ENCODE peak calls at places on chromosomes 16 and 17, in four cellular contexts. One of them, this sample, is unnamed.
A peak's percentile ranks its signal among the peaks of the same experiment; 100 is the strongest.

GRCh38 chr16:27428035-27428785 is 26.2 kb downstream of the IL21R start:
- DNase-seq in pancreas: no peak
- DNase-seq in CD8-positive, alpha-beta T cell: peak; percentile 7
- DNase-seq in upper lobe of right lung: peak; percentile 35
- DNase-seq in this sample: no peak

GRCh38 chr17:63498621-63499195 is 21.8 kb downstream of the ACE start:
- DNase-seq in pancreas: no peak
- DNase-seq in CD8-positive, alpha-beta T cell: no peak
- DNase-seq in upper lobe of right lung: no peak
- DNase-seq in this sample: no peak

GRCh38 chr16:85307552-85308364 is 195.5 kb upstream of the CIBAR2 start:
- DNase-seq in pancreas: no peak
- DNase-seq in CD8-positive, alpha-beta T cell: no peak
- DNase-seq in upper lobe of right lung: no peak
- DNase-seq in this sample: no peak

GRCh38 chr16:56428087-56428486 is 2.7 kb upstream of the AMFR start:
- DNase-seq in pancreas: no peak
- DNase-seq in CD8-positive, alpha-beta T cell: no peak
- DNase-seq in upper lobe of right lung: no peak
- DNase-seq in this sample: no peak

GRCh38 chr16:85508388-85508787 is 104.7 kb upstream of the GSE1 start:
- DNase-seq in pancreas: no peak
- DNase-seq in CD8-positive, alpha-beta T cell: no peak
- DNase-seq in upper lobe of right lung: no peak
- DNase-seq in this sample: no peak

GRCh38 chr16:56294599-56294998 is 103.3 kb downstream of the GNAO1 start:
- DNase-seq in pancreas: no peak
- DNase-seq in CD8-positive, alpha-beta T cell: no peak
- DNase-seq in upper lobe of right lung: no peak
- DNase-seq in this sample: no peak

GRCh38 chr16:27366687-27367462 is 35.1 kb upstream of the IL21R start:
- DNase-seq in pancreas: peak; percentile 18
- DNase-seq in CD8-positive, alpha-beta T cell: no peak
- DNase-seq in upper lobe of right lung: peak; percentile 65
- DNase-seq in this sample: no peak

GRCh38 chr16:89565506-89566372 is 5.3 kb downstream of the RPL13 start:
- DNase-seq in pancreas: peak; percentile 76
- DNase-seq in CD8-positive, alpha-beta T cell: peak; percentile 47
- DNase-seq in upper lobe of right lung: peak; percentile 85
- DNase-seq in this sample: peak; percentile 56

GRCh38 chr17:80395402-80396151 is 19.4 kb upstream of the ENDOV start:
- DNase-seq in pancreas: no peak
- DNase-seq in CD8-positive, alpha-beta T cell: no peak
- DNase-seq in upper lobe of right lung: no peak
- DNase-seq in this sample: no peak

GRCh38 chr17:65987988-65988387 is 203.9 kb downstream of the CEP112 start:
- DNase-seq in pancreas: peak; percentile 26
- DNase-seq in CD8-positive, alpha-beta T cell: no peak
- DNase-seq in upper lobe of right lung: no peak
- DNase-seq in this sample: peak; percentile 61

GRCh38 chr16:67372664-67373063 is 20.6 kb downstream of the TPPP3 start:
- DNase-seq in pancreas: no peak
- DNase-seq in CD8-positive, alpha-beta T cell: no peak
- DNase-seq in upper lobe of right lung: no peak
- DNase-seq in this sample: no peak

GRCh38 chr17:78144146-78144719 is 2.0 kb upstream of the C17orf99 start:
- DNase-seq in pancreas: peak; percentile 86
- DNase-seq in CD8-positive, alpha-beta T cell: no peak
- DNase-seq in upper lobe of right lung: peak; percentile 91
- DNase-seq in this sample: peak; percentile 63

GRCh38 chr17:44333371-44333770 is 8.7 kb upstream of the SLC25A39 start:
- DNase-seq in pancreas: peak; percentile 6
- DNase-seq in CD8-positive, alpha-beta T cell: no peak
- DNase-seq in upper lobe of right lung: peak; percentile 76
- DNase-seq in this sample: no peak

GRCh38 chr17:76124582-76125390 is 16.3 kb downstream of the FOXJ1 start:
- DNase-seq in pancreas: no peak
- DNase-seq in CD8-positive, alpha-beta T cell: no peak
- DNase-seq in upper lobe of right lung: no peak
- DNase-seq in this sample: no peak

GRCh38 chr17:68694791-68695485 is 93.8 kb upstream of the FAM20A start:
- DNase-seq in pancreas: no peak
- DNase-seq in CD8-positive, alpha-beta T cell: no peak
- DNase-seq in upper lobe of right lung: no peak
- DNase-seq in this sample: no peak

GRCh38 chr17:72659811-72660210 is 432.7 kb downstream of the SLC39A11 start:
- DNase-seq in pancreas: no peak
- DNase-seq in CD8-positive, alpha-beta T cell: no peak
- DNase-seq in upper lobe of right lung: no peak
- DNase-seq in this sample: no peak

GRCh38 chr16:49338867-49339266 is 34.7 kb upstream of the C16orf78 start:
- DNase-seq in pancreas: no peak
- DNase-seq in CD8-positive, alpha-beta T cell: no peak
- DNase-seq in upper lobe of right lung: no peak
- DNase-seq in this sample: no peak

GRCh38 chr17:27415090-27415795 is 41.0 kb upstream of the KSR1 start:
- DNase-seq in pancreas: no peak
- DNase-seq in CD8-positive, alpha-beta T cell: no peak
- DNase-seq in upper lobe of right lung: no peak
- DNase-seq in this sample: peak; percentile 64

GRCh38 chr17:31743767-31744166 is 115.3 kb downstream of the COPRS start:
- DNase-seq in pancreas: no peak
- DNase-seq in CD8-positive, alpha-beta T cell: no peak
- DNase-seq in upper lobe of right lung: no peak
- DNase-seq in this sample: no peak

GRCh38 chr16:89921699-89922476 is 1.3 kb upstream of the TUBB3 start:
- DNase-seq in pancreas: peak; percentile 51
- DNase-seq in CD8-positive, alpha-beta T cell: no peak
- DNase-seq in upper lobe of right lung: peak; percentile 80
- DNase-seq in this sample: no peak

GRCh38 chr17:76051071-76051467 is 21.2 kb downstream of the SRP68 start:
- DNase-seq in pancreas: no peak
- DNase-seq in CD8-positive, alpha-beta T cell: no peak
- DNase-seq in upper lobe of right lung: no peak
- DNase-seq in this sample: peak; percentile 74

GRCh38 chr17:72884066-72884465 is 208.4 kb downstream of the SLC39A11 start:
- DNase-seq in pancreas: no peak
- DNase-seq in CD8-positive, alpha-beta T cell: no peak
- DNase-seq in upper lobe of right lung: peak; percentile 16
- DNase-seq in this sample: no peak

GRCh38 chr17:80969674-80970043 is 22.0 kb upstream of the CHMP6 start:
- DNase-seq in pancreas: no peak
- DNase-seq in CD8-positive, alpha-beta T cell: no peak
- DNase-seq in upper lobe of right lung: no peak
- DNase-seq in this sample: no peak

GRCh38 chr17:77444653-77445029 is 303.9 kb downstream of the SEC14L1 start:
- DNase-seq in pancreas: no peak
- DNase-seq in CD8-positive, alpha-beta T cell: no peak
- DNase-seq in upper lobe of right lung: no peak
- DNase-seq in this sample: no peak

GRCh38 chr17:82236142-82236971 is 7.5 kb downstream of the SLC16A3 start:
- DNase-seq in pancreas: peak; percentile 77
- DNase-seq in CD8-positive, alpha-beta T cell: peak; percentile 74
- DNase-seq in upper lobe of right lung: peak; percentile 85
- DNase-seq in this sample: no peak

GRCh38 chr17:19796457-19796856 is 48.4 kb upstream of the ALDH3A1 start:
- DNase-seq in pancreas: no peak
- DNase-seq in CD8-positive, alpha-beta T cell: no peak
- DNase-seq in upper lobe of right lung: no peak
- DNase-seq in this sample: no peak

GRCh38 chr16:46842192-46842895 is 11.4 kb upstream of the C16orf87 start:
- DNase-seq in pancreas: no peak
- DNase-seq in CD8-positive, alpha-beta T cell: no peak
- DNase-seq in upper lobe of right lung: no peak
- DNase-seq in this sample: no peak

GRCh38 chr17:79048826-79049755 is 25.1 kb downstream of the C1QTNF1 start:
- DNase-seq in pancreas: no peak
- DNase-seq in CD8-positive, alpha-beta T cell: no peak
- DNase-seq in upper lobe of right lung: peak; percentile 56
- DNase-seq in this sample: no peak

GRCh38 chr16:50697881-50698767 is 4.7 kb downstream of the NOD2 start:
- DNase-seq in pancreas: no peak
- DNase-seq in CD8-positive, alpha-beta T cell: no peak
- DNase-seq in upper lobe of right lung: no peak
- DNase-seq in this sample: no peak

GRCh38 chr17:65600518-65600917 is 39.1 kb upstream of the AXIN2 start:
- DNase-seq in pancreas: no peak
- DNase-seq in CD8-positive, alpha-beta T cell: no peak
- DNase-seq in upper lobe of right lung: no peak
- DNase-seq in this sample: no peak

GRCh38 chr16:22232277-22233049 is 26.4 kb downstream of the EEF2K start:
- DNase-seq in pancreas: peak; percentile 85
- DNase-seq in CD8-positive, alpha-beta T cell: no peak
- DNase-seq in upper lobe of right lung: peak; percentile 77
- DNase-seq in this sample: peak; percentile 98

GRCh38 chr17:81349397-81350319 is 45.6 kb upstream of the BAHCC1 start:
- DNase-seq in pancreas: peak; percentile 34
- DNase-seq in CD8-positive, alpha-beta T cell: no peak
- DNase-seq in upper lobe of right lung: no peak
- DNase-seq in this sample: no peak

GRCh38 chr16:82033683-82034300 is 1.3 kb upstream of the HSD17B2 start:
- DNase-seq in pancreas: no peak
- DNase-seq in CD8-positive, alpha-beta T cell: no peak
- DNase-seq in upper lobe of right lung: no peak
- DNase-seq in this sample: no peak

GRCh38 chr17:15944720-15945492 is at the start of gene ADORA2B:
- DNase-seq in pancreas: peak; percentile 70
- DNase-seq in CD8-positive, alpha-beta T cell: peak; percentile 31
- DNase-seq in upper lobe of right lung: peak; percentile 89
- DNase-seq in this sample: no peak

GRCh38 chr17:34721326-34721725 is 141.9 kb downstream of the TMEM132E start:
- DNase-seq in pancreas: peak; percentile 35
- DNase-seq in CD8-positive, alpha-beta T cell: no peak
- DNase-seq in upper lobe of right lung: no peak
- DNase-seq in this sample: no peak

GRCh38 chr16:3609895-3610697 is 1.3 kb downstream of the SLX4 start:
- DNase-seq in pancreas: no peak
- DNase-seq in CD8-positive, alpha-beta T cell: no peak
- DNase-seq in upper lobe of right lung: no peak
- DNase-seq in this sample: peak; percentile 79

GRCh38 chr17:17494499-17495447 is 1.4 kb downstream of the RASD1 start:
- DNase-seq in pancreas: peak; percentile 49
- DNase-seq in CD8-positive, alpha-beta T cell: no peak
- DNase-seq in upper lobe of right lung: peak; percentile 80
- DNase-seq in this sample: peak; percentile 58

GRCh38 chr17:17495448-17496188 is 577 bp downstream of the RASD1 start:
- DNase-seq in pancreas: peak; percentile 43
- DNase-seq in CD8-positive, alpha-beta T cell: peak; percentile 21
- DNase-seq in upper lobe of right lung: peak; percentile 77
- DNase-seq in this sample: no peak

GRCh38 chr17:17497845-17498520 is 1.8 kb upstream of the RASD1 start:
- DNase-seq in pancreas: no peak
- DNase-seq in CD8-positive, alpha-beta T cell: no peak
- DNase-seq in upper lobe of right lung: peak; percentile 36
- DNase-seq in this sample: no peak

GRCh38 chr17:17497065-17497844 is 1.1 kb upstream of the RASD1 start:
- DNase-seq in pancreas: no peak
- DNase-seq in CD8-positive, alpha-beta T cell: no peak
- DNase-seq in upper lobe of right lung: peak; percentile 39
- DNase-seq in this sample: no peak

GRCh38 chr17:17496189-17497064 is at the start of gene RASD1:
- DNase-seq in pancreas: peak; percentile 93
- DNase-seq in CD8-positive, alpha-beta T cell: peak; percentile 81
- DNase-seq in upper lobe of right lung: peak; percentile 95
- DNase-seq in this sample: peak; percentile 44
- TF ChIP-seq CTCF in pancreas: peak; percentile 95
- TF ChIP-seq CTCF in CD8-positive, alpha-beta T cell: peak; percentile 95
- TF ChIP-seq CTCF in upper lobe of right lung: peak; percentile 96
- TF ChIP-seq CTCF in this sample: peak; percentile 92

GRCh38 chr16:29899516-29900101 is at the start of gene SEZ6L2:
- DNase-seq in pancreas: peak; percentile 87
- DNase-seq in CD8-positive, alpha-beta T cell: peak; percentile 85
- DNase-seq in upper lobe of right lung: peak; percentile 89
- DNase-seq in this sample: peak; percentile 88

GRCh38 chr16:29900102-29900887 is at the start of gene ASPHD1:
- DNase-seq in pancreas: peak; percentile 84
- DNase-seq in CD8-positive, alpha-beta T cell: no peak
- DNase-seq in upper lobe of right lung: peak; percentile 90
- DNase-seq in this sample: peak; percentile 11

GRCh38 chr16:29898135-29898534 is 1.2 kb downstream of the SEZ6L2 start:
- DNase-seq in pancreas: no peak
- DNase-seq in CD8-positive, alpha-beta T cell: no peak
- DNase-seq in upper lobe of right lung: no peak
- DNase-seq in this sample: no peak

GRCh38 chr16:29897333-29897732 is 2.0 kb downstream of the SEZ6L2 start:
- DNase-seq in pancreas: no peak
- DNase-seq in CD8-positive, alpha-beta T cell: no peak
- DNase-seq in upper lobe of right lung: no peak
- DNase-seq in this sample: no peak

DNA sequence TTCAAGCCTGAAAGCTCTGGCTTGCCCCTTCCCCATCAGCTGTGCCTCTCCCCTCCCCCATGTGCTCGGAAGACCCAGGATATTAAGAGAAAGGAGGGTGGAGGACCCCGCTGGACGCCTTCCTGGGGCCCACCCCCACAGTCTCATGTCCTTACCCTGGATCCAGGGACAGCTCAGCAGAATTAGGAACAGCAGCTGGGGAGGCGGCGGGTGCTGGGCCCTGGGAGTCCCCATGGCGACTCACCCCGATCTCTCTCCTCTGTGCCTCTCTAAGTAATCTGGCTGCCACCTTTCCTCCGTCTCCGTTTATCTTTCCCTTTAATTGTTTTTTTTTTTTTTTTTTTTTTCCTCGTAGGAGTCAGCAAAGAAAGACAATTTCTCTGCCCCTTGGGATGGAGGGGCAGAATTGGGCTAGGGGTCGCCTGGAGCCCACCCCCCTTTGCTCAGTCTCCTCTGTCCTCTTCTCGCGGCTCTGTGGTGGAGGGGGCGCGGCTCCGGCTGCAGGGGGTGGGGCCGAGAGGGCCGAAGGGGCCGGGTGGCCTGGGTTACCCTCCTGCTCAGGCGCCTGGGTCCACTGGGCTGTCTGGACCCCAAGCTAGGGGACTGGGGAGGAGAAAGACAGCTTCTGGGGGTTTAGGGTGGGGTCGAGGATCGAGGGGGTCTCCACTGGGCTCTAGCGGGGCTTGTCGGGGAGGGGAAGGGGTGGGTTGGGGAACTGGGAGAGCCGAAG is 399 bp downstream of the SEZ6L2 start:
- DNase-seq in pancreas: no peak
- DNase-seq in CD8-positive, alpha-beta T cell: no peak
- DNase-seq in upper lobe of right lung: peak; percentile 79
- DNase-seq in this sample: peak; percentile 3
- H3K4me3 ChIP-seq in pancreas: peak overlapping the region; percentile 53
- H3K4me3 ChIP-seq in CD8-positive, alpha-beta T cell: no peak overlapping the region
- H3K4me3 ChIP-seq in upper lobe of right lung: peak overlapping the region; percentile 65
- H3K4me3 ChIP-seq in this sample: peak overlapping the region; percentile 83

GRCh38 chr17:46868689-46869187 is 17.4 kb downstream of the WNT9B start:
- DNase-seq in pancreas: no peak
- DNase-seq in CD8-positive, alpha-beta T cell: no peak
- DNase-seq in upper lobe of right lung: no peak
- DNase-seq in this sample: no peak
- TF ChIP-seq CTCF in pancreas: no peak
- TF ChIP-seq CTCF in CD8-positive, alpha-beta T cell: no peak
- TF ChIP-seq CTCF in upper lobe of right lung: no peak
- TF ChIP-seq CTCF in this sample: no peak

GRCh38 chr17:39224778-39225307 is 902 bp downstream of the STAC2 start:
- DNase-seq in pancreas: no peak
- DNase-seq in CD8-positive, alpha-beta T cell: no peak
- DNase-seq in upper lobe of right lung: no peak
- DNase-seq in this sample: no peak
- H3K4me3 ChIP-seq in pancreas: no peak overlapping the region
- H3K4me3 ChIP-seq in CD8-positive, alpha-beta T cell: peak overlapping the region; percentile 43
- H3K4me3 ChIP-seq in upper lobe of right lung: peak overlapping the region; percentile 34
- H3K4me3 ChIP-seq in this sample: no peak overlapping the region

This sample was measured in LNCaP clone FGC.